ENCODE peak calls at places on chromosomes 16 and 17, in four cellular contexts. G is astrocyte of the spinal cord, N is neural crest cell, A is HS-27A. R is an unnamed sample.

GRCh38 chr16:47888142-47888541 is 267.7 kb downstream of the ABCC12 start:
- DNase-seq in G (peak; percentile 54), N (no peak), A (peak; percentile 89), R (no peak)

GRCh38 chr16:85255777-85256176 is 143.5 kb upstream of the CIBAR2 start:
- DNase-seq in G (no peak), N (no peak), A (no peak), R (no peak)

GRCh38 chr16:73202176-73202729 is 154.3 kb upstream of the ZFHX3 start:
- DNase-seq in G (peak; percentile 94), N (no peak), A (peak; percentile 77), R (no peak)

GRCh38 chr17:51904379-51904778 is 254.1 kb downstream of the CA10 start:
- DNase-seq in G (no peak), N (no peak), A (no peak), R (no peak)

GRCh38 chr17:47716381-47716780 is 16.7 kb upstream of the TBX21 start:
- DNase-seq in G (no peak), N (no peak), A (no peak), R (no peak)

GRCh38 chr16:4082474-4083044 is 33.7 kb downstream of the ADCY9 start:
- DNase-seq in G (no peak), N (no peak), A (no peak), R (no peak)

GRCh38 chr17:67671492-67671891 is 46.2 kb upstream of the NOL11 start:
- DNase-seq in G (no peak), N (no peak), A (no peak), R (no peak)

GRCh38 chr16:86171329-86171728 is 272.4 kb downstream of the IRF8 start:
- DNase-seq in G (no peak), N (no peak), A (no peak), R (no peak)

GRCh38 chr17:34386343-34386924 is 23.4 kb upstream of the CCL1 start:
- DNase-seq in G (no peak), N (no peak), A (no peak), R (no peak)

GRCh38 chr16:2475413-2476344 is 752 bp downstream of the TBC1D24 start:
- DNase-seq in G (no peak), N (no peak), A (no peak), R (no peak)

GRCh38 chr17:1110844-1111598 is 68.8 kb downstream of the ABR start:
- DNase-seq in G (peak; percentile 92), N (no peak), A (peak; percentile 57), R (peak; percentile 97)

GRCh38 chr17:8965394-8966168 is at the start of gene PIK3R5:
- DNase-seq in G (no peak), N (peak; percentile 34), A (no peak), R (peak; percentile 45)

GRCh38 chr17:82820278-82821251 is 19.3 kb downstream of the ZNF750 start:
- DNase-seq in G (no peak), N (no peak), A (no peak), R (no peak)

GRCh38 chr17:55168970-55169687 is 95.6 kb upstream of the HLF start:
- DNase-seq in G (no peak), N (no peak), A (no peak), R (no peak)

GRCh38 chr17:69723741-69724140 is 309.2 kb downstream of the MAP2K6 start:
- DNase-seq in G (no peak), N (no peak), A (no peak), R (no peak)

GRCh38 chr17:76672270-76672851 is 28.8 kb upstream of the ST6GALNAC1 start:
- DNase-seq in G (no peak), N (no peak), A (no peak), R (no peak)

GRCh38 chr16:50273888-50274770 is 7.8 kb downstream of the ADCY7 start:
- DNase-seq in G (no peak), N (no peak), A (no peak), R (peak; percentile 66)

GRCh38 chr16:50478021-50478772 is 70.0 kb upstream of the NKD1 start:
- DNase-seq in G (no peak), N (no peak), A (no peak), R (no peak)

GRCh38 chr16:19804538-19805323 is 79.9 kb downstream of the GPRC5B start:
- DNase-seq in G (no peak), N (no peak), A (no peak), R (peak; percentile 73)

GRCh38 chr17:39596543-39597267 is 11.0 kb downstream of the NEUROD2 start:
- DNase-seq in G (no peak), N (no peak), A (no peak), R (no peak)

GRCh38 chr16:59535298-59535697 is 801.2 kb upstream of the GOT2 start:
- DNase-seq in G (no peak), N (no peak), A (no peak), R (no peak)

GRCh38 chr16:57761957-57762356 is 26.4 kb downstream of the KATNB1 start:
- DNase-seq in G (no peak), N (no peak), A (no peak), R (no peak)

GRCh38 chr16:53504665-53505064 is 1.7 kb upstream of the AKTIP start:
- DNase-seq in G (peak; percentile 39), N (no peak), A (no peak), R (no peak)

GRCh38 chr17:5592382-5592781 is 8.1 kb upstream of the NLRP1 start:
- DNase-seq in G (peak; percentile 62), N (no peak), A (no peak), R (no peak)

GRCh38 chr17:73042809-73043685 is 49.4 kb downstream of the SLC39A11 start:
- DNase-seq in G (peak; percentile 68), N (no peak), A (no peak), R (no peak)

GRCh38 chr16:66824006-66824405 is 6.8 kb downstream of the NAE1 start:
- DNase-seq in G (no peak), N (no peak), A (no peak), R (no peak)

GRCh38 chr16:62661435-62661834 is 625.2 kb upstream of the CDH8 start:
- DNase-seq in G (no peak), N (no peak), A (no peak), R (no peak)